ENCODE peak calls at places on chromosomes 3 and 15, in ten cellular contexts. One of them, this sample, is unnamed.
A peak's percentile ranks its signal among the peaks of the same experiment; 100 is the strongest.

GRCh38 chr15:44082558-44083151 is 112.4 kb downstream of the FRMD5 start:
- DNase-seq in CD8-positive, alpha-beta T cell: no peak
- DNase-seq in omental fat pad: no peak
- DNase-seq in WTC11: no peak
- DNase-seq in dorsolateral prefrontal cortex: no peak
- DNase-seq in sigmoid colon: no peak
- DNase-seq in GM12865: no peak
- DNase-seq in PC-3: no peak
- DNase-seq in breast epithelium: no peak
- DNase-seq in body of pancreas: no peak
- DNase-seq in this sample: no peak

GRCh38 chr3:9697892-9698291 is 5.7 kb upstream of the CPNE9 start:
- DNase-seq in GM12865: no peak
- DNase-seq in WTC11: no peak
- DNase-seq in dorsolateral prefrontal cortex: no peak
- DNase-seq in CD8-positive, alpha-beta T cell: no peak
- DNase-seq in breast epithelium: no peak
- DNase-seq in body of pancreas: no peak
- DNase-seq in PC-3: no peak
- DNase-seq in sigmoid colon: no peak
- DNase-seq in omental fat pad: no peak
- DNase-seq in this sample: no peak

GRCh38 chr3:124177070-124177469 is 185.1 kb upstream of the ROPN1 start:
- DNase-seq in WTC11: no peak
- DNase-seq in breast epithelium: no peak
- DNase-seq in CD8-positive, alpha-beta T cell: no peak
- DNase-seq in PC-3: no peak
- DNase-seq in body of pancreas: no peak
- DNase-seq in dorsolateral prefrontal cortex: no peak
- DNase-seq in GM12865: no peak
- DNase-seq in sigmoid colon: no peak
- DNase-seq in omental fat pad: no peak
- DNase-seq in this sample: no peak

GRCh38 chr15:62456011-62456920 is 291.2 kb upstream of the C2CD4B start:
- DNase-seq in PC-3: peak; percentile 28
- DNase-seq in dorsolateral prefrontal cortex: no peak
- DNase-seq in breast epithelium: no peak
- DNase-seq in CD8-positive, alpha-beta T cell: no peak
- DNase-seq in WTC11: no peak
- DNase-seq in omental fat pad: no peak
- DNase-seq in GM12865: no peak
- DNase-seq in sigmoid colon: peak; percentile 37
- DNase-seq in body of pancreas: no peak
- DNase-seq in this sample: no peak

GRCh38 chr15:59892995-59893394 is 111.1 kb upstream of the FOXB1 start:
- DNase-seq in GM12865: no peak
- DNase-seq in dorsolateral prefrontal cortex: no peak
- DNase-seq in omental fat pad: no peak
- DNase-seq in breast epithelium: no peak
- DNase-seq in PC-3: peak; percentile 16
- DNase-seq in WTC11: peak; percentile 22
- DNase-seq in sigmoid colon: no peak
- DNase-seq in CD8-positive, alpha-beta T cell: no peak
- DNase-seq in body of pancreas: no peak
- DNase-seq in this sample: peak; percentile 3

GRCh38 chr15:78682013-78682651 is 41.1 kb upstream of the CHRNB4 start:
- DNase-seq in CD8-positive, alpha-beta T cell: no peak
- DNase-seq in body of pancreas: no peak
- DNase-seq in dorsolateral prefrontal cortex: no peak
- DNase-seq in sigmoid colon: no peak
- DNase-seq in omental fat pad: no peak
- DNase-seq in PC-3: no peak
- DNase-seq in breast epithelium: no peak
- DNase-seq in WTC11: no peak
- DNase-seq in GM12865: no peak
- DNase-seq in this sample: no peak

GRCh38 chr3:68764554-68764953 is 167.8 kb downstream of the TAFA4 start:
- DNase-seq in omental fat pad: no peak
- DNase-seq in WTC11: no peak
- DNase-seq in GM12865: no peak
- DNase-seq in dorsolateral prefrontal cortex: no peak
- DNase-seq in CD8-positive, alpha-beta T cell: no peak
- DNase-seq in sigmoid colon: no peak
- DNase-seq in body of pancreas: no peak
- DNase-seq in PC-3: no peak
- DNase-seq in breast epithelium: no peak
- DNase-seq in this sample: no peak

GRCh38 chr15:41727143-41727542 is 47.1 kb upstream of the MAPKBP1 start:
- DNase-seq in CD8-positive, alpha-beta T cell: no peak
- DNase-seq in breast epithelium: no peak
- DNase-seq in WTC11: no peak
- DNase-seq in body of pancreas: no peak
- DNase-seq in GM12865: no peak
- DNase-seq in dorsolateral prefrontal cortex: no peak
- DNase-seq in omental fat pad: no peak
- DNase-seq in PC-3: no peak
- DNase-seq in sigmoid colon: no peak
- DNase-seq in this sample: no peak

GRCh38 chr3:141825216-141826011 is 51.0 kb upstream of the ATP1B3 start:
- DNase-seq in breast epithelium: no peak
- DNase-seq in dorsolateral prefrontal cortex: no peak
- DNase-seq in GM12865: no peak
- DNase-seq in WTC11: no peak
- DNase-seq in PC-3: no peak
- DNase-seq in body of pancreas: no peak
- DNase-seq in omental fat pad: no peak
- DNase-seq in CD8-positive, alpha-beta T cell: no peak
- DNase-seq in sigmoid colon: no peak
- DNase-seq in this sample: no peak

GRCh38 chr3:64685800-64686445 is 1.9 kb downstream of the ADAMTS9 start:
- DNase-seq in WTC11: peak; percentile 91
- DNase-seq in omental fat pad: peak; percentile 52
- DNase-seq in GM12865: no peak
- DNase-seq in dorsolateral prefrontal cortex: peak; percentile 68
- DNase-seq in PC-3: no peak
- DNase-seq in CD8-positive, alpha-beta T cell: no peak
- DNase-seq in sigmoid colon: peak; percentile 99
- DNase-seq in breast epithelium: peak; percentile 91
- DNase-seq in body of pancreas: peak; percentile 76
- DNase-seq in this sample: peak; percentile 79

GRCh38 chr15:60062826-60063225 is 58.7 kb downstream of the FOXB1 start:
- DNase-seq in GM12865: no peak
- DNase-seq in breast epithelium: no peak
- DNase-seq in omental fat pad: no peak
- DNase-seq in PC-3: no peak
- DNase-seq in CD8-positive, alpha-beta T cell: no peak
- DNase-seq in WTC11: no peak
- DNase-seq in body of pancreas: no peak
- DNase-seq in sigmoid colon: no peak
- DNase-seq in dorsolateral prefrontal cortex: no peak
- DNase-seq in this sample: no peak

GRCh38 chr3:1499694-1500093 is 406.9 kb downstream of the CNTN6 start:
- DNase-seq in omental fat pad: no peak
- DNase-seq in GM12865: no peak
- DNase-seq in PC-3: no peak
- DNase-seq in CD8-positive, alpha-beta T cell: no peak
- DNase-seq in WTC11: no peak
- DNase-seq in body of pancreas: no peak
- DNase-seq in dorsolateral prefrontal cortex: no peak
- DNase-seq in breast epithelium: no peak
- DNase-seq in sigmoid colon: no peak
- DNase-seq in this sample: no peak

DNA sequence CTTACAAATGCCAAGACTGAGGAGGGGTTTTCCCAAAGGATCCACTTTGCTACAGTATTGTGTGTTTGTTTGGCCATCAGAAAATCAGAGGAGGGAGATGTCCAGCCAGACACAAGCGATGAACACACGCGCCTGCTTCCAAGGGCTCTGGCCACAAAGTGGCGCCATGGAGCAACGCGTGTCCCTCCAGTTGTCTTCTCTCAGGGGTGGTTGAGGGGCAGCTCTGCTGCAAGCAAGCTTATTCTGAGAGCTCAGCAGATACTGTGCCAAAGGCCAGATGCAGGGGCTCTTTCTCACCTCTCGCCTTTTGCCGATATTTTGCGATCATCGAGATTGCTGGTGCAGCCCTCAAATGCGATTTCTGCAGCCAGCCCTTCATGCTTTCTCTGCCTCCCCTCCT is 88.9 kb upstream of the OSBPL11 start:
- DNase-seq in dorsolateral prefrontal cortex: no peak
- DNase-seq in PC-3: peak; percentile 9
- DNase-seq in breast epithelium: no peak
- DNase-seq in CD8-positive, alpha-beta T cell: no peak
- DNase-seq in sigmoid colon: peak; percentile 74
- DNase-seq in WTC11: peak; percentile 77
- DNase-seq in GM12865: no peak
- DNase-seq in omental fat pad: no peak
- DNase-seq in body of pancreas: no peak
- DNase-seq in this sample: peak; percentile 40
- TF ChIP-seq CTCF in dorsolateral prefrontal cortex: no peak
- TF ChIP-seq CTCF in PC-3: peak; percentile 36
- TF ChIP-seq CTCF in breast epithelium: no peak
- TF ChIP-seq CTCF in CD8-positive, alpha-beta T cell: no peak
- TF ChIP-seq CTCF in sigmoid colon: no peak
- TF ChIP-seq CTCF in WTC11: peak; percentile 28
- TF ChIP-seq CTCF in GM12865: peak; percentile 30
- TF ChIP-seq CTCF in omental fat pad: no peak
- TF ChIP-seq CTCF in body of pancreas: no peak
- TF ChIP-seq CTCF in this sample: peak; percentile 52

GRCh38 chr3:56351496-56351895 is 116.8 kb downstream of the ERC2 start:
- DNase-seq in omental fat pad: no peak
- DNase-seq in body of pancreas: no peak
- DNase-seq in sigmoid colon: no peak
- DNase-seq in PC-3: no peak
- DNase-seq in GM12865: no peak
- DNase-seq in breast epithelium: no peak
- DNase-seq in CD8-positive, alpha-beta T cell: no peak
- DNase-seq in WTC11: no peak
- DNase-seq in dorsolateral prefrontal cortex: no peak
- DNase-seq in this sample: no peak

GRCh38 chr3:56342475-56342874 is 125.8 kb downstream of the ERC2 start:
- DNase-seq in body of pancreas: no peak
- DNase-seq in dorsolateral prefrontal cortex: no peak
- DNase-seq in CD8-positive, alpha-beta T cell: no peak
- DNase-seq in GM12865: no peak
- DNase-seq in omental fat pad: no peak
- DNase-seq in WTC11: no peak
- DNase-seq in breast epithelium: no peak
- DNase-seq in sigmoid colon: no peak
- DNase-seq in PC-3: no peak
- DNase-seq in this sample: no peak

DNA sequence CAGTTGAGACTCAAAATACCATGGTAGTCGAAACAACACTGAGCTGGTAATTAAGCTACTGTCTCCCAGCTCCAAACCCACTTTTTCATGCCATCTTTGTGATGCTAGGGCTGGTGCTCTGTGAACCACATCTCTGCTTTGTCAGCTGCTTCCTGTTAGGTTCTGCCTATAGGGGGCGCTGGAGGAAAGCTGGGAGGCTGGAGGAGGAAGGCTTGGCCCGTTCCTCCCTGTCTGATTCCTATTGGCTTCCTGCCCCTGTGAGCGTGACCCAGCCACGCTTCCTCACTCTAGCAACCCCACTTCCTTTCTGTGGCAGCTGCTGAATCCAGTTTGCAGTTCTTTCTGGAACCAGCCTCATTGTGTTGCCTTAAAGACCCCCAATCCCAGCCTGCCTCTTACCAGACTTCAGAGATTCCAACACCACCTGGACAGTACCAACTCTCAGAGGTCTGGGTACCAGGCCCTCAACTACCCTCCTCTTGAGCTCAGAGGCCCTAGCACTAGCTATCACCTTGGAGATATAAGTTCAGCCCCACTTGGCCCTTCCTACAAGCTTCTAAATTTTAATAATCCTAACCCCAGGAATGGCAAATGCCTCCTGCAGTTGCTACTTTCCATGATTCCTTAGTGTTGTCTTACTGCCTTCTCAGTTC is 120.9 kb downstream of the ERC2 start:
- DNase-seq in omental fat pad: no peak
- DNase-seq in body of pancreas: peak; percentile 61
- DNase-seq in PC-3: peak; percentile 16
- DNase-seq in CD8-positive, alpha-beta T cell: no peak
- DNase-seq in breast epithelium: no peak
- DNase-seq in GM12865: peak; percentile 50
- DNase-seq in WTC11: peak; percentile 92
- DNase-seq in sigmoid colon: no peak
- DNase-seq in dorsolateral prefrontal cortex: peak; percentile 75
- DNase-seq in this sample: peak; percentile 45
- TF ChIP-seq CTCF in omental fat pad: no peak
- TF ChIP-seq CTCF in body of pancreas: no peak
- TF ChIP-seq CTCF in PC-3: peak; percentile 53
- TF ChIP-seq CTCF in CD8-positive, alpha-beta T cell: no peak
- TF ChIP-seq CTCF in breast epithelium: no peak
- TF ChIP-seq CTCF in GM12865: peak; percentile 49
- TF ChIP-seq CTCF in WTC11: peak; percentile 90
- TF ChIP-seq CTCF in sigmoid colon: no peak
- TF ChIP-seq CTCF in dorsolateral prefrontal cortex: peak; percentile 57
- TF ChIP-seq CTCF in this sample: peak; percentile 49

GRCh38 chr3:102492300-102492699 is 57.5 kb downstream of the ZPLD1 start:
- DNase-seq in body of pancreas: no peak
- DNase-seq in CD8-positive, alpha-beta T cell: no peak
- DNase-seq in dorsolateral prefrontal cortex: no peak
- DNase-seq in omental fat pad: no peak
- DNase-seq in GM12865: no peak
- DNase-seq in breast epithelium: no peak
- DNase-seq in PC-3: no peak
- DNase-seq in WTC11: no peak
- DNase-seq in sigmoid colon: no peak
- DNase-seq in this sample: no peak
- TF ChIP-seq CTCF in body of pancreas: no peak
- TF ChIP-seq CTCF in CD8-positive, alpha-beta T cell: no peak
- TF ChIP-seq CTCF in dorsolateral prefrontal cortex: no peak
- TF ChIP-seq CTCF in omental fat pad: no peak
- TF ChIP-seq CTCF in GM12865: no peak
- TF ChIP-seq CTCF in breast epithelium: no peak
- TF ChIP-seq CTCF in PC-3: no peak
- TF ChIP-seq CTCF in WTC11: no peak
- TF ChIP-seq CTCF in sigmoid colon: no peak
- TF ChIP-seq CTCF in this sample: no peak

DNA sequence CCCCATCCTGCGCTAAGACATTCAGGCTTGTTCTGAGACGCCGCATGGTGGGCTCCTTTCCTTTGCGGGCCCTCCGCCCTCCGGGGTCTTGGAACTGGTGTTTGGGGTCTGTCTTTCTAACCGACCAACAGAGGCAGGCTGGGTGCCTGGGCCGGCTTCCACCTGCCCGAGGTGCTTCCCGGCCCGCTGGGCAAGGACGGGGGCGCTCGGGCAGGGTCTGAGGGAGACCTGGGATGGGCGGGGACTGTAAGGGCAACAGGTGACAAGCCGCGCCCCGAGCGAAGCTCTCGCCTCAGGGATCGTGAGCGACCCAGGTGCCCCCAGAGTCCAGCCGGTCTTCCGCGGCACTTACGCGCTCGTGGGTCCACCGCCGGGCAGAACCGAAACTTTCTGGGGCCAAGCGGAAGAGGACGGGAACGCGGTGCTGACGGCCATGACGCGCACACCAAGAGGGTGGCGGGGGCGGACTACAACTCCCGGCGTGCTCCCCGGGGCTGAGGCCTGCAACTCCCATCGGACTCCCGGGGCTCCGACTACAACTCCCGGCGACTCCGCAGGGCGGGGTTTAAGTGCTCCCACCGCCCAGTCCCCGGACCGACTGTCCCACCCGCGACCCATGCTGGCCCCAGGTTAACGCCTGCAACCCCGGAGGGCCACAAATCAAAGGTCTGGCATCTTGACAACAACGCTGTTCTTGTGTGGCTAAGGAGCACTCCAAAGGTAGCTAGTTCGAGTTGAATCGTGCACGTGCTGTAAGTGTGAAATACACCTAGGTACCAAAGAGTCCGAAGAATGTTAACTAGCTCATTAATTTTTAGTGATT is at the start of gene FYCO1:
- DNase-seq in dorsolateral prefrontal cortex: peak; percentile 93
- DNase-seq in PC-3: peak; percentile 85
- DNase-seq in omental fat pad: peak; percentile 70
- DNase-seq in sigmoid colon: peak; percentile 97
- DNase-seq in WTC11: peak; percentile 94
- DNase-seq in GM12865: peak; percentile 94
- DNase-seq in breast epithelium: peak; percentile 90
- DNase-seq in CD8-positive, alpha-beta T cell: peak; percentile 70
- DNase-seq in body of pancreas: peak; percentile 92
- DNase-seq in this sample: peak; percentile 79
- TF ChIP-seq CTCF in dorsolateral prefrontal cortex: no peak
- TF ChIP-seq CTCF in PC-3: no peak
- TF ChIP-seq CTCF in omental fat pad: no peak
- TF ChIP-seq CTCF in sigmoid colon: no peak
- TF ChIP-seq CTCF in WTC11: no peak
- TF ChIP-seq CTCF in GM12865: no peak
- TF ChIP-seq CTCF in breast epithelium: no peak
- TF ChIP-seq CTCF in CD8-positive, alpha-beta T cell: no peak
- TF ChIP-seq CTCF in body of pancreas: no peak
- TF ChIP-seq CTCF in this sample: no peak